ENCODE peak calls at places on chromosome 18, in four cellular contexts. One of them, this sample, is unnamed.

GRCh38 chr18:72543362-72544055 is 633 bp downstream of the CBLN2 start:
- DNase-seq in mammary epithelial cell: no peak
- DNase-seq in colonic mucosa: no peak
- DNase-seq in Panc1: no peak
- DNase-seq in this sample: no peak

GRCh38 chr18:59140287-59140885 is 702 bp downstream of the SEC11C start:
- DNase-seq in Panc1: no peak
- DNase-seq in colonic mucosa: peak; percentile 30
- DNase-seq in mammary epithelial cell: peak; percentile 48
- DNase-seq in this sample: peak; percentile 44

GRCh38 chr18:26549486-26550435 is 1.4 kb upstream of the KCTD1 start:
- DNase-seq in Panc1: no peak
- DNase-seq in mammary epithelial cell: peak; percentile 86
- DNase-seq in colonic mucosa: peak; percentile 79
- DNase-seq in this sample: peak; percentile 87

GRCh38 chr18:79405781-79406575 is 10.2 kb downstream of the NFATC1 start:
- DNase-seq in Panc1: no peak
- DNase-seq in mammary epithelial cell: no peak
- DNase-seq in colonic mucosa: peak; percentile 64
- DNase-seq in this sample: no peak

GRCh38 chr18:46356278-46357033 is 252.3 kb downstream of the HAUS1 start:
- DNase-seq in colonic mucosa: no peak
- DNase-seq in mammary epithelial cell: no peak
- DNase-seq in Panc1: no peak
- DNase-seq in this sample: no peak

GRCh38 chr18:23805898-23806297 is 116.6 kb downstream of the LAMA3 start:
- DNase-seq in colonic mucosa: no peak
- DNase-seq in Panc1: no peak
- DNase-seq in mammary epithelial cell: peak; percentile 81
- DNase-seq in this sample: no peak

GRCh38 chr18:5057348-5058012 is 139.6 kb downstream of the AKAIN1 start:
- DNase-seq in colonic mucosa: peak; percentile 33
- DNase-seq in Panc1: peak; percentile 24
- DNase-seq in mammary epithelial cell: peak; percentile 15
- DNase-seq in this sample: peak; percentile 9

GRCh38 chr18:62566199-62566598 is 43.4 kb downstream of the ZCCHC2 start:
- DNase-seq in colonic mucosa: peak; percentile 45
- DNase-seq in Panc1: no peak
- DNase-seq in mammary epithelial cell: no peak
- DNase-seq in this sample: no peak

GRCh38 chr18:48866028-48866733 is 84.6 kb downstream of the SMAD7 start:
- DNase-seq in mammary epithelial cell: no peak
- DNase-seq in colonic mucosa: peak; percentile 49
- DNase-seq in Panc1: no peak
- DNase-seq in this sample: peak; percentile 44

GRCh38 chr18:3251963-3252277 is 4.3 kb downstream of the MYL12A start:
- DNase-seq in colonic mucosa: no peak
- DNase-seq in mammary epithelial cell: no peak
- DNase-seq in Panc1: no peak
- DNase-seq in this sample: no peak
- H3K4me1 ChIP-seq in colonic mucosa: no peaks in the 10 kb centered on the region
- H3K4me1 ChIP-seq in mammary epithelial cell: peaks cover 21% of the 10 kb centered on the region
- H3K4me1 ChIP-seq in Panc1: peaks cover 62% of the 10 kb centered on the region
- H3K4me1 ChIP-seq in this sample: peaks cover 26% of the 10 kb centered on the region

DNA sequence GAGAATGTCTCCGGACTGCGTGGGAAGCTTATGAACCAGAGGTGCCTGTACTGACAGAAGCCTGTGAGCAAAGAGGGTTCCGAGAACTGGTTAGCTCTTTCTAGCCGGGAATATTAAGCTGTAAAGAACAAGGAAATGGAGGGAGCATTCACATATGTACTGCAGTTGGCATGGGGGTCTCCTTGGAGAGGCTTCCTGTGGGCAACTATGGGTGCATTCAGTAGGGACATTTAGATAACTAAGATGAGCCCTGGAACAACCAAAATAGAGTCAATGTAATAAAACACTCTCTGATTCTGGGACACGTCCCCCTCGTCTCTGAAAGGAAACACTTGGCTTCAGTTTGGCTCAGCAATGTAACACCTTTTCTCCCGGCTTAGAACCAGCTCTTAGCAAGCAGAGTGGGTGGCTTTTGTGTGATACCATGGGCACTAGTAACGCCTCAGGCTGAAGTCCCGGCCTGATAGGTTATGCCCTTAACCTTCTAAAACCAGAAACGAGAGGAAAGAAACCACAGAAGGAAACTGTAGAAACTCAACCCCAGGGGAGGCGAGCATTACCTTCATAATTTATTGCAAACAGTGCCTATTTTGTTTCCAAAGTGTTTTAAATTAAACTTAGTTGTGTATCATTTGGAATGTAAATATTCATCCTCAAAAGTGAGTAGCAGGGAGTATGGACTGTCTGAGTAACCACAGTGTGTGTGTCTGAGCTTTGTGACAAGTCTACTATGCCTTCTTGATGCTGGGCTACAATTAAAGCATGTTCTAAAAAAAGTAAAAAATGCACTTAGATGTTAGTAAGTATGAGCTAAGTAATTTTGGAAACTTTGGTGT is 48.9 kb upstream of the LPIN2 start:
- DNase-seq in Panc1: no peak
- DNase-seq in colonic mucosa: no peak
- DNase-seq in mammary epithelial cell: no peak
- DNase-seq in this sample: no peak
- H3K27ac ChIP-seq in Panc1: peak overlapping the region; percentile 65
- H3K27ac ChIP-seq in colonic mucosa: peak overlapping the region; percentile 48
- H3K27ac ChIP-seq in mammary epithelial cell: no peak overlapping the region
- H3K27ac ChIP-seq in this sample: no peak overlapping the region

GRCh38 chr18:50107468-50107867 is 87.5 kb downstream of the MYO5B start:
- DNase-seq in colonic mucosa: peak; percentile 39
- DNase-seq in mammary epithelial cell: no peak
- DNase-seq in Panc1: no peak
- DNase-seq in this sample: no peak
- H3K27me3 ChIP-seq in colonic mucosa: no peaks in the 10 kb centered on the region
- H3K27me3 ChIP-seq in mammary epithelial cell: no peaks in the 10 kb centered on the region
- H3K27me3 ChIP-seq in Panc1: no peaks in the 10 kb centered on the region
- H3K27me3 ChIP-seq in this sample: peaks cover 31% of the 10 kb centered on the region

GRCh38 chr18:74278983-74279382 is 12.8 kb downstream of the CYB5A start:
- DNase-seq in mammary epithelial cell: no peak
- DNase-seq in Panc1: no peak
- DNase-seq in colonic mucosa: no peak
- DNase-seq in this sample: no peak
- H3K4me1 ChIP-seq in mammary epithelial cell: no peaks in the 10 kb centered on the region
- H3K4me1 ChIP-seq in Panc1: no peaks in the 10 kb centered on the region
- H3K4me1 ChIP-seq in colonic mucosa: peaks cover 7% of the 10 kb centered on the region
- H3K4me1 ChIP-seq in this sample: no peaks in the 10 kb centered on the region

This sample was measured in foreskin keratinocyte.